ENCODE peak calls at places on chromosomes 16 and 17, in nine cellular contexts. G is epithelial cell of esophagus; O is GM12865; B is bronchial epithelial cell; K is astrocyte; Q is stomach; Y is CD8-positive, alpha-beta T cell; L is mucosa of descending colon; V is fibroblast of mammary gland. D is an unnamed sample.

GRCh38 chr16:54282202-54282922 is 4.2 kb downstream of the IRX3 start:
- DNase-seq in K (no peak), Y (no peak), Q (peak; percentile 71), L (peak; percentile 54), V (peak; percentile 29), G (peak; percentile 42), B (no peak), O (no peak), D (peak; percentile 23)

GRCh38 chr17:66461343-66461995 is 159.1 kb downstream of the PRKCA start:
- DNase-seq in L (no peak), O (no peak), G (no peak), K (no peak), B (no peak), Y (no peak), V (no peak), Q (no peak), D (no peak)

GRCh38 chr16:52861614-52862022 is 191.1 kb downstream of the CHD9NB start:
- DNase-seq in Q (no peak), G (peak; percentile 27), Y (no peak), L (peak; percentile 57), V (peak; percentile 6), O (no peak), K (no peak), B (peak; percentile 33), D (no peak)

GRCh38 chr16:80015566-80015965 is 415.0 kb upstream of the MAF start:
- DNase-seq in Q (no peak), K (peak; percentile 56), O (no peak), G (peak; percentile 64), Y (no peak), L (no peak), V (peak; percentile 19), B (peak; percentile 65), D (peak; percentile 91)

GRCh38 chr16:2287916-2288547 is 20.1 kb upstream of the RNPS1 start:
- DNase-seq in B (no peak), G (no peak), L (no peak), K (no peak), Y (no peak), O (no peak), Q (no peak), V (no peak), D (no peak)

GRCh38 chr17:80742091-80742490 is 197.5 kb downstream of the RPTOR start:
- DNase-seq in L (no peak), Y (no peak), V (no peak), Q (no peak), K (no peak), G (no peak), B (no peak), O (no peak), D (no peak)

GRCh38 chr17:74543891-74544760 is 1.8 kb downstream of the CD300C start:
- DNase-seq in Y (no peak), G (no peak), L (no peak), O (no peak), B (no peak), V (no peak), Q (no peak), K (no peak), D (no peak)

GRCh38 chr17:48317732-48318131 is 112.3 kb downstream of the SKAP1 start:
- DNase-seq in L (no peak), Y (no peak), V (no peak), O (no peak), K (no peak), B (no peak), G (no peak), Q (no peak), D (no peak)

GRCh38 chr16:22673463-22673862 is 140.5 kb upstream of the HS3ST2 start:
- DNase-seq in V (no peak), L (no peak), K (no peak), Q (no peak), O (no peak), B (no peak), G (no peak), Y (no peak), D (no peak)

GRCh38 chr16:74035816-74036215 is 260.8 kb upstream of the PSMD7 start:
- DNase-seq in G (peak; percentile 4), L (no peak), Q (no peak), K (no peak), V (peak; percentile 4), O (peak; percentile 11), Y (no peak), B (peak; percentile 7), D (peak; percentile 2)

GRCh38 chr17:68705331-68706166 is 104.4 kb upstream of the FAM20A start:
- DNase-seq in Y (no peak), K (peak; percentile 44), V (peak; percentile 98), Q (no peak), B (no peak), O (no peak), L (no peak), G (no peak), D (peak; percentile 98)

GRCh38 chr17:10290046-10290445 is 82.8 kb downstream of the MYH13 start:
- DNase-seq in Y (no peak), Q (no peak), B (no peak), G (no peak), L (peak; percentile 15), V (peak; percentile 31), K (no peak), O (no peak), D (peak; percentile 73)

GRCh38 chr16:47475786-47476185 is 14.7 kb downstream of the PHKB start:
- DNase-seq in Q (no peak), L (no peak), V (peak; percentile 8), B (peak; percentile 72), K (no peak), Y (no peak), O (no peak), G (peak; percentile 77), D (peak; percentile 47)

GRCh38 chr17:57114085-57114673 is 29.1 kb downstream of the AKAP1 start:
- DNase-seq in B (no peak), V (peak; percentile 25), K (no peak), G (peak; percentile 32), L (peak; percentile 78), O (peak; percentile 51), Y (peak; percentile 57), Q (peak; percentile 63), D (peak; percentile 9)

GRCh38 chr17:35087731-35088646 is 24.5 kb upstream of the RFFL start:
- DNase-seq in B (peak; percentile 35), V (peak; percentile 44), K (no peak), Q (peak; percentile 58), O (peak; percentile 62), Y (no peak), G (peak; percentile 52), L (peak; percentile 84), D (peak; percentile 46)

GRCh38 chr16:57534881-57535658 is 1.3 kb downstream of the CCDC102A start:
- DNase-seq in Q (peak; percentile 24), B (no peak), O (no peak), Y (no peak), G (no peak), V (no peak), L (no peak), K (no peak), D (no peak)

GRCh38 chr16:70337814-70338213 is 8.9 kb upstream of the DDX19A start:
- DNase-seq in B (no peak), Q (no peak), K (no peak), V (no peak), G (no peak), Y (no peak), L (no peak), O (no peak), D (no peak)
- H3K4me3 ChIP-seq in B (no peak overlapping the region), Q (no peak overlapping the region), K (no peak overlapping the region), V (no peak overlapping the region), G (no peak overlapping the region), Y (no peak overlapping the region), L (no peak overlapping the region), O (no peak overlapping the region), D (no peak overlapping the region)

DNA sequence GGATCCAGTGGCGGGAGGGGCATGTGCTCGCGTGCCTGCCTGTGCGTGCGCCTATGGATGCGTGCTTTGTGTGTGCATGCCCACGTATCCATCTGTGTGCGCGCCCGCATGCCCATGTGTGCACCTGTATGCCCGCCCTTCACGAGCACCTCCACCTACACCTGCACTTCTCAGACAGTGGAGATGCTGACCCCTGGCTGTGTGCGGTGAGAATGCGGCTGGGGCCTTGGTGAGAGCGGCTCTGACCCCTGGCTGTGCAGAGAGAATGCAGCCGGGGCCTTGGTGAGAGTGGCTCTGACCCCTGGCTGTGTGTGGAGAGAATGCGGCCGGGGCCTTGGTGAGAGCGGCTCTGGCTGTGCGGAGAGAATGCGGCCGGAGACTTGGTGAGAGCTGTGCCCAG is 33.9 kb downstream of the AXIN1 start:
- DNase-seq in K (no peak), B (no peak), G (no peak), Q (no peak), L (no peak), O (no peak), Y (no peak), V (no peak), D (no peak)
- TF ChIP-seq CTCF in K (no peak), B (peak; percentile 8), G (peak; percentile 2), Q (no peak), L (no peak), O (no peak), Y (no peak), V (no peak), D (no peak)

GRCh38 chr17:62809656-62810055 is 1.5 kb upstream of the MARCHF10 start:
- DNase-seq in O (no peak), K (peak; percentile 42), Q (no peak), Y (no peak), G (no peak), B (no peak), V (peak; percentile 51), L (no peak), D (peak; percentile 65)

GRCh38 chr17:62804822-62805221 is 3.3 kb downstream of the MARCHF10 start:
- DNase-seq in Y (no peak), V (peak; percentile 78), B (peak; percentile 78), O (no peak), G (no peak), K (peak; percentile 78), Q (no peak), L (no peak), D (peak; percentile 65)

GRCh38 chr17:62807812-62808575 is at the start of gene MARCHF10:
- DNase-seq in G (no peak), L (peak; percentile 11), Q (peak; percentile 28), V (no peak), O (peak; percentile 15), B (no peak), K (no peak), Y (no peak), D (no peak)

GRCh38 chr17:62805234-62805633 is 2.9 kb downstream of the MARCHF10 start:
- DNase-seq in B (no peak), Y (no peak), L (no peak), G (no peak), O (no peak), V (peak; percentile 46), K (peak; percentile 44), Q (no peak), D (peak; percentile 43)

GRCh38 chr17:62808576-62808970 is 459 bp upstream of the MARCHF10 start:
- DNase-seq in B (no peak), G (no peak), L (no peak), V (no peak), Q (no peak), K (no peak), Y (no peak), O (no peak), D (no peak)
- H3K4me3 ChIP-seq in B (no peak overlapping the region), G (no peak overlapping the region), L (no peak overlapping the region), V (no peak overlapping the region), Q (peak overlapping the region; percentile 33), K (peak overlapping the region; percentile 21), Y (peak overlapping the region; percentile 8), O (no peak overlapping the region), D (no peak overlapping the region)

DNA sequence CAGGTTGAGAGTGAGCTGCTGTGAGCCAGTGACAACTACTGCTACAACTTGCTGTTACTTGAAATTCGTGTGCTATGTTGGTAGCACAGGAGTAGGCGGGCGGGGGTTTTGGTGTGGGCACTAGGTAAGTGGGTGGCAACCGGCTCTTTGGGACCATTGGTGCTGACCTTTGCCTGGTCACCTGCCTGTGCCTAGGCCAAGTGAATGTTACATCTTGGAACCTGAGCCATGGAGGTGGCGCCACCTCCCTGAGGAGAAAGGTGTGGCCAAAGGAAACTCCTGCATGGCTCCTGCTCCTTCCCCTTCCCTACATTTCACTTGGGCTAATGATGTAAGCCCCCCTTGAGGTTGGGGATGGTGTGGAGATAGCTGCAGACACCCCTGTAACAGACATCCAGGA is 25.4 kb upstream of the ARHGAP23 start:
- DNase-seq in L (no peak), O (no peak), G (no peak), Q (no peak), Y (no peak), V (no peak), B (no peak), K (no peak), D (no peak)
- TF ChIP-seq CTCF in L (no peak), O (no peak), G (peak; percentile 18), Q (no peak), Y (no peak), V (no peak), B (peak; percentile 16), K (no peak), D (peak; percentile 1)

D was measured in AG10803.